ENCODE peak calls at places on chromosomes 11 and 22, in five cellular contexts. I is SW480; L is stimulated activated CD8-positive, alpha-beta memory T cell treated with anti-CD3 and anti-CD28 coated beads, Interleukin-2, amount 100 ng/mL, for 1 hour; F is amygdala; P is esophagus squamous epithelium. U is an unnamed sample.

GRCh38 chr22:43200555-43200954 is 13.6 kb upstream of the TTLL12 start:
- DNase-seq in I (no peak), L (no peak), F (no peak), P (no peak), U (no peak)

GRCh38 chr11:73285721-73286120 is 13.6 kb downstream of the P2RY6 start:
- DNase-seq in I (no peak), L (no peak), F (no peak), P (no peak), U (no peak)

GRCh38 chr11:133892584-133893380 is 47.5 kb upstream of the SPATA19 start:
- DNase-seq in I (no peak), L (no peak), F (no peak), P (no peak), U (no peak)

GRCh38 chr22:43298062-43298801 is 44.9 kb downstream of the SCUBE1 start:
- DNase-seq in I (no peak), L (no peak), F (no peak), P (no peak), U (no peak)

GRCh38 chr11:11075515-11076171 is 217.8 kb upstream of the ZBED5 start:
- DNase-seq in I (no peak), L (no peak), F (no peak), P (no peak), U (no peak)

GRCh38 chr22:32323513-32324164 is 34.0 kb upstream of the RFPL3 start:
- DNase-seq in I (no peak), L (no peak), F (no peak), P (no peak), U (no peak)

GRCh38 chr11:123575441-123575840 is 79.0 kb downstream of the SCN3B start:
- DNase-seq in I (no peak), L (no peak), F (no peak), P (no peak), U (no peak)

GRCh38 chr11:61949169-61950034 is 749 bp upstream of the BEST1 start:
- DNase-seq in I (peak), L (no peak), F (peak), P (no peak), U (peak)

GRCh38 chr11:111018571-111018970 is 227.0 kb upstream of the POU2AF2 start:
- DNase-seq in I (no peak), L (no peak), F (no peak), P (no peak), U (no peak)

GRCh38 chr11:111913997-111914396 is 1.5 kb downstream of the HSPB2 start:
- DNase-seq in I (no peak), L (no peak), F (peak), P (no peak), U (no peak)

GRCh38 chr11:30128269-30128932 is 102.4 kb upstream of the FSHB start:
- DNase-seq in I (peak), L (no peak), F (no peak), P (no peak), U (peak)

GRCh38 chr11:118109231-118109630 is 22.5 kb upstream of the SMIM35 start:
- DNase-seq in I (no peak), L (no peak), F (no peak), P (no peak), U (no peak)

GRCh38 chr11:111561801-111562325 is 21.3 kb downstream of the LAYN start:
- DNase-seq in I (peak), L (no peak), F (no peak), P (no peak), U (no peak)

GRCh38 chr11:108825381-108825780 is 160.5 kb downstream of the DDX10 start:
- DNase-seq in I (no peak), L (no peak), F (no peak), P (no peak), U (no peak)

GRCh38 chr11:126499124-126499752 is 143.8 kb downstream of the ST3GAL4 start:
- DNase-seq in I (no peak), L (no peak), F (no peak), P (no peak), U (no peak)

GRCh38 chr11:117096140-117096972 is 1.9 kb downstream of the SIK3 start:
- DNase-seq in I (no peak), L (no peak), F (peak), P (no peak), U (peak)

GRCh38 chr22:17565986-17566687 is 2.8 kb downstream of the SLC25A18 start:
- DNase-seq in I (no peak), L (no peak), F (no peak), P (no peak), U (no peak)

GRCh38 chr11:34631737-34632104 is 10.8 kb downstream of the EHF start:
- DNase-seq in I (no peak), L (no peak), F (no peak), P (no peak), U (peak)

GRCh38 chr11:34824425-34824824 is 91.8 kb downstream of the APIP start:
- DNase-seq in I (no peak), L (no peak), F (no peak), P (no peak), U (peak)

GRCh38 chr22:44199164-44199563 is 18.4 kb downstream of the PARVG start:
- DNase-seq in I (no peak), L (no peak), F (no peak), P (no peak), U (no peak)

GRCh38 chr22:20549232-20549841 is 41.9 kb downstream of the MED15 start:
- DNase-seq in I (no peak), L (no peak), F (no peak), P (no peak), U (no peak)

GRCh38 chr11:95295382-95295781 is 64.4 kb upstream of the SESN3 start:
- DNase-seq in I (no peak), L (no peak), F (no peak), P (no peak), U (no peak)

GRCh38 chr22:40525250-40525884 is 111.2 kb downstream of the MRTFA start:
- DNase-seq in I (no peak), L (peak), F (no peak), P (no peak), U (peak)

GRCh38 chr11:61698173-61698965 is 18.2 kb downstream of the DAGLA start:
- DNase-seq in I (no peak), L (no peak), F (no peak), P (no peak), U (peak)

GRCh38 chr11:95944623-95945022 is 20.7 kb upstream of the MTMR2 start:
- DNase-seq in I (no peak), L (no peak), F (no peak), P (no peak), U (no peak)

GRCh38 chr11:7514099-7514725 is 413 bp downstream of the PPFIBP2 start:
- DNase-seq in I (no peak), L (no peak), F (no peak), P (no peak), U (peak)

GRCh38 chr11:68839953-68840641 is 1.6 kb downstream of the CPT1A start:
- DNase-seq in I (peak), L (no peak), F (no peak), P (no peak), U (peak)

GRCh38 chr22:37569009-37569920 is 9.0 kb downstream of the CDC42EP1 start:
- DNase-seq in I (no peak), L (no peak), F (peak), P (no peak), U (peak)

GRCh38 chr11:78978831-78979230 is 404.2 kb upstream of the NARS2 start:
- DNase-seq in I (no peak), L (no peak), F (no peak), P (no peak), U (no peak)

GRCh38 chr22:31350410-31350863 is 4.3 kb upstream of the PATZ1 start:
- DNase-seq in I (no peak), L (no peak), F (no peak), P (no peak), U (peak)

GRCh38 chr11:114216804-114217195 is 79.4 kb upstream of the NNMT start:
- DNase-seq in I (no peak), L (no peak), F (no peak), P (no peak), U (no peak)

GRCh38 chr11:3609416-3610265 is 32.2 kb downstream of the ART5 start:
- DNase-seq in I (peak), L (no peak), F (no peak), P (no peak), U (peak)

GRCh38 chr11:69501891-69502860 is 20.7 kb downstream of the LINC01488 start:
- DNase-seq in I (no peak), L (no peak), F (no peak), P (no peak), U (no peak)

GRCh38 chr11:95283653-95284052 is 52.7 kb upstream of the SESN3 start:
- DNase-seq in I (no peak), L (no peak), F (no peak), P (no peak), U (no peak)

GRCh38 chr11:134045799-134046635 is 22.9 kb upstream of the JAM3 start:
- DNase-seq in I (peak), L (no peak), F (no peak), P (no peak), U (peak)